ENCODE peak calls at places on chromosomes 11 and 22, in nine cellular contexts. Q, W, A, C, T, I, K, E and Z are unnamed samples. For H3K4me1, the result is how much of the 10 kb centered on the place peaks cover.

GRCh38 chr11:86955674-86956522 is 703 bp upstream of the FZD4 start:
- DNase-seq in C (peak), I (peak), T (peak), Q (peak), A (peak), K (peak), W (peak), E (peak), Z (peak)

GRCh38 chr11:15565846-15566245 is 451.1 kb downstream of the INSC start:
- DNase-seq in Q (no peak), T (no peak), E (no peak), W (no peak), K (no peak), I (no peak), C (no peak), A (no peak), Z (no peak)

GRCh38 chr11:102287963-102288744 is 29.1 kb upstream of the BIRC3 start:
- DNase-seq in C (peak), Q (peak), A (peak), W (peak), T (peak), K (no peak), E (peak), I (no peak), Z (no peak)

GRCh38 chr11:1303973-1304372 is 5.5 kb downstream of the TOLLIP start:
- DNase-seq in K (peak), W (peak), T (peak), A (peak), E (no peak), C (no peak), Q (peak), I (peak), Z (no peak)

GRCh38 chr11:11311169-11311568 is 41.9 kb downstream of the CSNK2A3 start:
- DNase-seq in W (no peak), A (no peak), E (no peak), I (no peak), C (no peak), Q (no peak), T (no peak), K (no peak), Z (no peak)

GRCh38 chr11:120128392-120129172 is 9.3 kb downstream of the TRIM29 start:
- DNase-seq in E (no peak), W (peak), C (no peak), Q (no peak), K (peak), T (peak), I (no peak), A (no peak), Z (peak)

GRCh38 chr11:70891844-70892380 is 360.5 kb downstream of the SHANK2 start:
- DNase-seq in T (no peak), K (no peak), I (no peak), W (no peak), A (no peak), Q (no peak), C (no peak), E (no peak), Z (no peak)

GRCh38 chr11:48052183-48053040 is 72.1 kb downstream of the PTPRJ start:
- DNase-seq in E (no peak), Q (no peak), K (no peak), T (no peak), A (peak), I (peak), C (no peak), W (peak), Z (no peak)

GRCh38 chr22:46507451-46508390 is 29.7 kb downstream of the CELSR1 start:
- DNase-seq in T (no peak), K (no peak), I (peak), A (no peak), W (no peak), E (no peak), C (no peak), Q (no peak), Z (no peak)

DNA sequence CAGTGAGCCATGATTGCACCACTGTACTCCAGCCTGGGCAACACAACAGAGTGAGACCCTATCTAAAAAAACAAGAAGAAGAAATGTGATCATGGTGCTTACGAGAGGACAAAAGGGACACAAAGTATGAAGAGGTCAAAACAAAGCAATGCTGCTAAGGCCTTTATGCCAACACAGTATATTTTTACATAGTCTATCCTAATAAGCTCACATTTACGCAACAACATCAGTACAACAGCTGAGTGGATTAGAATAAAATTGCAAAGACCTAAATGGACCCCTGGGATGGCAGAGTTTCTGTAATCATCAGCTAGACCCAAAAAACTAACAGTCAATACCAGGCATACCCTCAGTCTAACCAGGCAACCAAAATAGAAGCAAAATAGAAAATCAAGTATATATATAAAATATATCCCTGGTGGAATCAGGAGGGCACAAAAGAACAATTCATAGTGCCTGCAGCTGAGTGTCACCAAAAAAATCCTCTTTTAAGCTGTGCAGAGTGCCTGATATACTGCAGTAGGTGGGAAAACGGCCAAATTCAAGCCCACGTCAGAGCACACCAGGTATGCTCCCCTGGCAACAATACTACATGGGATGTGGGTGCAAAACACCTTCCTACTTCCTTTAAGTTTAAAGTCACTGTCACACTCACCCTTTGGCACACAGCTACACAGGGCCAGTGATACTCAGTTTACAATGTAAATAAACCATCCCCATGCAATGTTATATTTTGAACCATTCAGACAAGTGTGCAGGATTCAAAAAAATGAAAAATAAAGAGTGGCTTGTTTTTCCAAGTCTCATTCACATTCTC is 57.8 kb downstream of the RBFOX2 start:
- DNase-seq in W (no peak), Q (no peak), I (no peak), T (no peak), K (no peak), A (no peak), C (no peak), E (no peak), Z (no peak)
- H3K4me3 ChIP-seq in W (no peak), Q (peak), I (no peak), T (no peak), K (no peak), A (no peak), C (no peak), E (no peak), Z (no peak)

GRCh38 chr22:28203286-28203685 is 284.2 kb upstream of the PITPNB start:
- DNase-seq in K (no peak), I (no peak), Q (no peak), W (no peak), A (no peak), T (no peak), C (no peak), E (no peak), Z (no peak)

GRCh38 chr22:28207281-28208030 is 288.4 kb upstream of the PITPNB start:
- DNase-seq in A (no peak), T (no peak), Q (no peak), W (no peak), K (no peak), I (no peak), E (no peak), C (no peak), Z (no peak)

GRCh38 chr22:28208036-28208435 is 289.0 kb upstream of the PITPNB start:
- DNase-seq in W (no peak), Q (no peak), I (no peak), A (no peak), E (no peak), K (no peak), T (no peak), C (no peak), Z (no peak)

DNA sequence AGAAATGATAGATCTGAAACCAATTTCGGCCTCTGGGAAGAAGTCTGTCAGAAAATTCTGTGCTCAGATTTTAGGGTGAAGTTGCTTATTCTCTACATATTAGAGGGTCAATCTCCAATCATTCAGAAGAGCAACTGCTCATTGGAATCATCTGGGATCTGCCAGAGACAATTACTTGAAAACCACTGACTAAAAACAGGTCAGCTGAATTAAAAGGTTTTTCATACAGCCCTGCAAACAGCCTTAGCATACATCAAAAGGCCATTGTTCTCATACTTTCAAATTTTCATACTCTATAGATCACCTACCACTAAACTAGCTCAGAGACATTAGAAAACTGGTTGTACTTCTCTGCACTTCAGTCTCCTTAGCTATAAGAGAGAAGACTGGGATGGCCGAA is 289.7 kb upstream of the PITPNB start:
- DNase-seq in C (no peak), W (no peak), K (no peak), A (no peak), Q (no peak), E (no peak), T (no peak), I (no peak), Z (no peak)
- H3K4me1 ChIP-seq in C (under half), W (under half), K (under half), A (under half), Q (under half), E (under half), T (under half), I (under half), Z (under half)

GRCh38 chr11:69462106-69463045 is 19.1 kb upstream of the LINC01488 start:
- DNase-seq in W (no peak), Q (no peak), E (no peak), T (no peak), I (no peak), K (no peak), C (no peak), A (no peak), Z (no peak)

GRCh38 chr11:69459848-69460539 is 21.5 kb upstream of the LINC01488 start:
- DNase-seq in C (no peak), K (no peak), A (no peak), E (no peak), Q (no peak), W (no peak), T (no peak), I (no peak), Z (no peak)

GRCh38 chr11:69461272-69461962 is 20.0 kb upstream of the LINC01488 start:
- DNase-seq in K (no peak), C (no peak), E (no peak), W (no peak), T (no peak), A (no peak), Q (no peak), I (no peak), Z (no peak)

GRCh38 chr11:69463181-69463891 is 18.1 kb upstream of the LINC01488 start:
- DNase-seq in K (no peak), C (no peak), E (no peak), Q (peak), W (no peak), A (no peak), I (peak), T (no peak), Z (no peak)

GRCh38 chr11:69460540-69461257 is 20.8 kb upstream of the LINC01488 start:
- DNase-seq in I (no peak), E (no peak), Q (no peak), A (no peak), C (no peak), K (no peak), T (no peak), W (no peak), Z (no peak)
- TF ChIP-seq EP300 in I (no peak), E (no peak), Q (no peak), A (no peak), C (no peak), K (no peak), T (no peak), W (no peak), Z (no peak)

GRCh38 chr22:50192825-50193204 is 7.1 kb downstream of the TRABD start:
- DNase-seq in C (no peak), T (no peak), I (peak), E (no peak), K (no peak), A (peak), Q (no peak), W (peak), Z (no peak)
- H3K4me3 ChIP-seq in C (no peak), T (no peak), I (no peak), E (no peak), K (no peak), A (peak), Q (no peak), W (no peak), Z (no peak)